ENCODE peak calls at places on chromosomes 4 and X, in four cellular contexts. One of them, this sample, is unnamed.
A peak's percentile ranks its signal among the peaks of the same experiment; 100 is the strongest.

GRCh38 chr4:5052424-5052702 is 1.1 kb downstream of the STK32B start:
- DNase-seq in adipocyte: no peak
- DNase-seq in colonic mucosa: no peak
- DNase-seq in fibroblast of lung: no peak
- DNase-seq in this sample: no peak

GRCh38 chr4:40276541-40276940 is 58.6 kb upstream of the CHRNA9 start:
- DNase-seq in adipocyte: no peak
- DNase-seq in fibroblast of lung: no peak
- DNase-seq in colonic mucosa: no peak
- DNase-seq in this sample: no peak

GRCh38 chrX:129522184-129523059 is 868 bp downstream of the SMARCA1 start:
- DNase-seq in colonic mucosa: peak; percentile 37
- DNase-seq in adipocyte: peak; percentile 87
- DNase-seq in fibroblast of lung: peak; percentile 60
- DNase-seq in this sample: peak; percentile 63

GRCh38 chr4:190020790-190021717 is 6.0 kb downstream of the FRG2 start:
- DNase-seq in adipocyte: peak; percentile 50
- DNase-seq in colonic mucosa: peak; percentile 47
- DNase-seq in fibroblast of lung: peak; percentile 27
- DNase-seq in this sample: peak; percentile 60

GRCh38 chrX:17859609-17860178 is 1.4 kb downstream of the RAI2 start:
- DNase-seq in fibroblast of lung: no peak
- DNase-seq in adipocyte: no peak
- DNase-seq in colonic mucosa: no peak
- DNase-seq in this sample: no peak

GRCh38 chr4:148530114-148530513 is 87.9 kb upstream of the NR3C2 start:
- DNase-seq in adipocyte: no peak
- DNase-seq in colonic mucosa: no peak
- DNase-seq in fibroblast of lung: no peak
- DNase-seq in this sample: no peak

GRCh38 chrX:133570549-133570948 is 155.3 kb upstream of the GPC4 start:
- DNase-seq in fibroblast of lung: peak; percentile 15
- DNase-seq in colonic mucosa: no peak
- DNase-seq in adipocyte: no peak
- DNase-seq in this sample: peak; percentile 63

GRCh38 chr4:118936406-118936805 is 47.8 kb downstream of the SYNPO2 start:
- DNase-seq in adipocyte: no peak
- DNase-seq in colonic mucosa: no peak
- DNase-seq in fibroblast of lung: no peak
- DNase-seq in this sample: no peak

GRCh38 chrX:155048997-155049619 is 21.8 kb downstream of the CMC4 start:
- DNase-seq in fibroblast of lung: peak; percentile 66
- DNase-seq in adipocyte: peak; percentile 57
- DNase-seq in colonic mucosa: peak; percentile 71
- DNase-seq in this sample: peak; percentile 57

GRCh38 chr4:155383541-155383940 is 6.8 kb upstream of the MAP9 start:
- DNase-seq in adipocyte: no peak
- DNase-seq in fibroblast of lung: no peak
- DNase-seq in colonic mucosa: no peak
- DNase-seq in this sample: peak; percentile 52

GRCh38 chr4:182560358-182560757 is 317.2 kb downstream of the TENM3 start:
- DNase-seq in fibroblast of lung: peak; percentile 23
- DNase-seq in colonic mucosa: no peak
- DNase-seq in adipocyte: peak; percentile 11
- DNase-seq in this sample: no peak

GRCh38 chr4:147425019-147425418 is 55.9 kb upstream of the EDNRA start:
- DNase-seq in fibroblast of lung: no peak
- DNase-seq in adipocyte: no peak
- DNase-seq in colonic mucosa: no peak
- DNase-seq in this sample: peak; percentile 8

GRCh38 chrX:154019633-154020499 is at the start of gene IRAK1:
- DNase-seq in colonic mucosa: peak; percentile 51
- DNase-seq in adipocyte: peak; percentile 79
- DNase-seq in fibroblast of lung: peak; percentile 52
- DNase-seq in this sample: peak; percentile 73

GRCh38 chrX:132077912-132078311 is 49.9 kb downstream of the FRMD7 start:
- DNase-seq in adipocyte: no peak
- DNase-seq in colonic mucosa: no peak
- DNase-seq in fibroblast of lung: no peak
- DNase-seq in this sample: no peak

GRCh38 chr4:150662686-150663085 is 80.7 kb downstream of the MAB21L2 start:
- DNase-seq in adipocyte: no peak
- DNase-seq in fibroblast of lung: no peak
- DNase-seq in colonic mucosa: no peak
- DNase-seq in this sample: no peak

GRCh38 chr4:171169396-171169795 is 643.8 kb upstream of the GALNTL6 start:
- DNase-seq in adipocyte: no peak
- DNase-seq in colonic mucosa: no peak
- DNase-seq in fibroblast of lung: no peak
- DNase-seq in this sample: no peak

GRCh38 chrX:18998653-18999052 is 14.7 kb upstream of the PHKA2 start:
- DNase-seq in colonic mucosa: no peak
- DNase-seq in adipocyte: no peak
- DNase-seq in fibroblast of lung: no peak
- DNase-seq in this sample: peak; percentile 87

GRCh38 chr4:21819086-21819485 is 129.5 kb downstream of the KCNIP4 start:
- DNase-seq in colonic mucosa: no peak
- DNase-seq in adipocyte: peak; percentile 54
- DNase-seq in fibroblast of lung: peak; percentile 63
- DNase-seq in this sample: no peak

GRCh38 chr4:8141935-8142334 is 16.7 kb downstream of the ABLIM2 start:
- DNase-seq in colonic mucosa: no peak
- DNase-seq in fibroblast of lung: no peak
- DNase-seq in adipocyte: no peak
- DNase-seq in this sample: no peak

GRCh38 chr4:173264245-173264959 is 69.8 kb downstream of the HMGB2 start:
- DNase-seq in adipocyte: peak; percentile 62
- DNase-seq in colonic mucosa: peak; percentile 46
- DNase-seq in fibroblast of lung: peak; percentile 85
- DNase-seq in this sample: no peak

GRCh38 chrX:56289449-56289848 is 57.3 kb downstream of the KLF8 start:
- DNase-seq in fibroblast of lung: no peak
- DNase-seq in adipocyte: no peak
- DNase-seq in colonic mucosa: no peak
- DNase-seq in this sample: no peak

GRCh38 chr4:29549308-29549707 is 1170.9 kb upstream of the PCDH7 start:
- DNase-seq in fibroblast of lung: peak; percentile 8
- DNase-seq in adipocyte: peak; percentile 52
- DNase-seq in colonic mucosa: no peak
- DNase-seq in this sample: peak; percentile 2

GRCh38 chr4:26724522-26724921 is 136.1 kb upstream of the STIM2 start:
- DNase-seq in adipocyte: no peak
- DNase-seq in fibroblast of lung: no peak
- DNase-seq in colonic mucosa: no peak
- DNase-seq in this sample: no peak

GRCh38 chrX:109714340-109714958 is 18.6 kb downstream of the ACSL4 start:
- DNase-seq in fibroblast of lung: peak; percentile 86
- DNase-seq in adipocyte: peak; percentile 55
- DNase-seq in colonic mucosa: no peak
- DNase-seq in this sample: peak; percentile 84

GRCh38 chrX:74890676-74891430 is 34.4 kb downstream of the NEXMIF start:
- DNase-seq in fibroblast of lung: no peak
- DNase-seq in colonic mucosa: no peak
- DNase-seq in adipocyte: no peak
- DNase-seq in this sample: no peak

GRCh38 chrX:22135994-22136684 is 104.0 kb downstream of the PHEX start:
- DNase-seq in fibroblast of lung: peak; percentile 84
- DNase-seq in adipocyte: peak; percentile 72
- DNase-seq in colonic mucosa: no peak
- DNase-seq in this sample: peak; percentile 83

GRCh38 chrX:22134681-22135080 is 102.6 kb downstream of the PHEX start:
- DNase-seq in fibroblast of lung: peak; percentile 90
- DNase-seq in colonic mucosa: no peak
- DNase-seq in adipocyte: peak; percentile 71
- DNase-seq in this sample: peak; percentile 89

GRCh38 chrX:22141061-22141460 is 108.9 kb downstream of the PHEX start:
- DNase-seq in fibroblast of lung: no peak
- DNase-seq in adipocyte: no peak
- DNase-seq in colonic mucosa: no peak
- DNase-seq in this sample: peak; percentile 42

GRCh38 chrX:22136711-22137110 is 104.6 kb downstream of the PHEX start:
- DNase-seq in fibroblast of lung: peak; percentile 41
- DNase-seq in colonic mucosa: no peak
- DNase-seq in adipocyte: no peak
- DNase-seq in this sample: no peak

GRCh38 chrX:22135171-22135711 is 103.1 kb downstream of the PHEX start:
- DNase-seq in colonic mucosa: no peak
- DNase-seq in adipocyte: peak; percentile 53
- DNase-seq in fibroblast of lung: peak; percentile 89
- DNase-seq in this sample: peak; percentile 55
- H3K9ac ChIP-seq in colonic mucosa: no peak overlapping the region
- H3K9ac ChIP-seq in adipocyte: no peak overlapping the region
- H3K9ac ChIP-seq in fibroblast of lung: no peak overlapping the region
- H3K9ac ChIP-seq in this sample: peak overlapping the region; percentile 73

DNA sequence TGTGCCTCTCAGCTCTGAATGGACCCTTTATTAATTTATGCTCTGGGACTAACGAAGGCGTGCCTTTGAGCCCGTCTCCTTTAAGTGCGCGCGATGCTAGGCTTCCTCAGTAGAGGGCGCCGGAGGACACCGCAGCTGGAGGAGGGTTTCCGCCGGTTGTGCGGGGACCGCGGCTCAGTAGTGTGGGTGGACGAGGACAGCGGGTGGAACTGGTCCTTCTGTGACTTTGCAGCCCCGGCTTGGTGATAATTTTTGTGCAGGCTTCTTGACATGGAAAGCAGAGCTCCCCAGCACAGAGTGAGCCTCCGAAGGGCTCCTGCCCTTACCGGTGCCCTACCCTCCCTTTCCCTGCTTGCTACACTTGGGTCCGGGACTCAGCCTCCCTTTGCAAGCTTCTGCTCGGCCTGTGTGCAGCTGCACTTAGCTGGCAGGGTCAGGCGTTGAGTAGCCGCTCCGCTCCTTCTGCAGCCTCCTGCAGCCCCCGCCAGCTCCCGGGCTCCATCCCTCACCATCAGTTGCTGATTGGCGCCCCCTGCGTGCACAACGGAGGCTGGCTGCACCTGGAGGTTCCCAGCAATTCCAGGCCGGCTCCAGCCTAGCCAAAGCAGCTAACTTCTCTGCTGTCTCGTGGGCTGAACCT is 26.8 kb upstream of the BOD1L1 start:
- DNase-seq in fibroblast of lung: peak; percentile 76
- DNase-seq in adipocyte: peak; percentile 93
- DNase-seq in colonic mucosa: peak; percentile 83
- DNase-seq in this sample: peak; percentile 77
- H3K9ac ChIP-seq in fibroblast of lung: no peak overlapping the region
- H3K9ac ChIP-seq in adipocyte: peak overlapping the region; percentile 56
- H3K9ac ChIP-seq in colonic mucosa: no peak overlapping the region
- H3K9ac ChIP-seq in this sample: peak overlapping the region; percentile 85

DNA sequence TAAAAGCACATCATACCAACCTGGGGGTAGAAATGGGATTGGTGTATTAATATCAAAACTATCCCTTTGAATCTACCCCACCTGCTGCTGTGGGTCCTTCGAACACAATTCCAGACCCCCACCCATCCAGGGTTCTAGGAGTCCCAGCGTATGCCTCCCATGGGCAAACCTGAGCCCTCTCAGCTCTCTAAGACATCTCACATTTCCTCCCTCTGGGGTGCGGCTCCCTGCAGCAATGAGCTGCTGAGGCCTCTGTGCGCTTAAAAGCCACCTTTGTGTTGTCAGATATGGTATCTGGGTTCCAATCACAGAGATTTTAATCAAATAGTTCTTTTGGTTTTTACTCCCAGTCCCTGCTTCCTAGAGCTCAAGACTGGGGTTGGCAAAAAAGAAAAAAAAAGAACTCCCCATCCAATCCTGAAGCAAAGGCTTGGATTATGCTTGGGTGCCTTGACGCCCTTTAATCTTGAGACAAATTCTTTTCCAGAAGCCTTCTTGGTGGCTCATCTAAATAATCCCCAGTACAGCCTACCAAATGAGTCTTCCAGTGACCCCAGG is 37.5 kb upstream of the NOCT start:
- DNase-seq in adipocyte: no peak
- DNase-seq in colonic mucosa: no peak
- DNase-seq in fibroblast of lung: no peak
- DNase-seq in this sample: no peak
- H3K9ac ChIP-seq in adipocyte: no peak overlapping the region
- H3K9ac ChIP-seq in colonic mucosa: no peak overlapping the region
- H3K9ac ChIP-seq in fibroblast of lung: no peak overlapping the region
- H3K9ac ChIP-seq in this sample: no peak overlapping the region

DNA sequence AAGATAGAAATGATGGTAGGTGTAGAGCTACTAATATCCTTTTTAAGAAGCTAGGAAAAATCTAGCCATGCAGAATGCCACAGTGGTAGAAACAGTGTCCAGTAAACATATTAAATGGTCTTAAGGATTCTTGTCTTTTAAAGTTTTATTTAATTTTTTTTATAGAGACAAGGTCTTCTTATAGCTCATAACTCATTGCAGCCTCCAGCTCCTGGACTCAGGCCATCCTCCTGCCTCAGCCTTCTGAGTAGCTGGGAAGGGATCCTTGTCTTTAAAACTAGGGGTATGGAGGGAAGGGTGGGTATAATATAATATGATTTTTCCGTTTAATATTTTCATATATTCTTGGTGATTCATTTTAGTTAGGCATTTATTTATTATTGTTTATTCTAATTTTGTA is 3.8 kb downstream of the TMEM165 start:
- DNase-seq in fibroblast of lung: no peak
- DNase-seq in colonic mucosa: no peak
- DNase-seq in adipocyte: no peak
- DNase-seq in this sample: no peak
- H3K9ac ChIP-seq in fibroblast of lung: no peak overlapping the region
- H3K9ac ChIP-seq in colonic mucosa: no peak overlapping the region
- H3K9ac ChIP-seq in adipocyte: peak overlapping the region; percentile 100
- H3K9ac ChIP-seq in this sample: no peak overlapping the region

DNA sequence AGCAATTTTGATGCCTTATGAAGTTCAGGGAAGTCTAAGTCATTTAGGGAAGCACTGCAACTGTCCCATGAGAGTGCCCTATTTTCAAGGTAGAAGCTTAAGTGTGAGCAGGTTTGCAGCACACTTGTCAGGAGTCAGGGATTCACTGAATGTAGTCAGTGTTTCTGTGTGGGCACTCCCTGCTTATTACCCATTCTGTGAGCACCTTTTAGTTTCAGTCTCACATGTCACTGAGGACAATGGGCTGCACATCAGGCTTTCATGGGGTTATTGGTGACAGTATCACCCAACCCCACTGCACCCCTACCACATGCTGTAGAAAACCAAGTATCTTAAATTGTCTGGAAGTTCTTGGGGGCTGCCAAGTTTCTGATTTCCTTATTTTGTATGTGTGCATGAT is 2.9 kb upstream of the CCNG2 start:
- DNase-seq in fibroblast of lung: no peak
- DNase-seq in colonic mucosa: no peak
- DNase-seq in adipocyte: no peak
- DNase-seq in this sample: no peak
- H3K9ac ChIP-seq in fibroblast of lung: no peak overlapping the region
- H3K9ac ChIP-seq in colonic mucosa: peak overlapping the region; percentile 27
- H3K9ac ChIP-seq in adipocyte: no peak overlapping the region
- H3K9ac ChIP-seq in this sample: no peak overlapping the region